ENCODE peak calls at places on chromosomes 2 and 18, in ten cellular contexts. U is H1, A is ovary, V is esophagus muscularis mucosa, E is A549, P is stomach, O is SK-N-SH, S is sigmoid colon, D is upper lobe of left lung, Y is K562. T is an unnamed sample.
A peak's percentile ranks its signal among the peaks of the same experiment; 100 is the strongest.

GRCh38 chr2:21415234-21415633 is 291.5 kb downstream of the TDRD15 start:
- DNase-seq in E (peak; percentile 15), A (no peak), Y (peak; percentile 7), S (no peak), V (no peak), P (no peak), U (no peak), D (no peak), O (peak; percentile 36), T (no peak)

GRCh38 chr2:85251070-85251616 is 76.6 kb downstream of the TGOLN2 start:
- DNase-seq in E (no peak), O (no peak), P (no peak), D (no peak), A (no peak), U (no peak), S (no peak), V (no peak), Y (no peak), T (no peak)

GRCh38 chr18:33010149-33010548 is 237.3 kb upstream of the KLHL14 start:
- DNase-seq in E (no peak), S (no peak), U (no peak), Y (no peak), O (no peak), D (no peak), P (no peak), V (no peak), A (no peak), T (no peak)

GRCh38 chr2:37441055-37441454 is 96.6 kb downstream of the QPCT start:
- DNase-seq in A (no peak), E (no peak), U (no peak), O (no peak), Y (no peak), S (no peak), D (no peak), P (no peak), V (no peak), T (no peak)

GRCh38 chr2:161245671-161246070 is 62.6 kb upstream of the PSMD14 start:
- DNase-seq in O (no peak), U (no peak), E (no peak), P (no peak), Y (no peak), D (no peak), A (no peak), S (no peak), V (no peak), T (no peak)

GRCh38 chr2:222713007-222713406 is 41.5 kb downstream of the MOGAT1 start:
- DNase-seq in E (no peak), O (no peak), A (no peak), U (no peak), P (no peak), S (no peak), V (no peak), Y (no peak), D (no peak), T (no peak)

GRCh38 chr2:64401501-64401880 is 52.5 kb upstream of the LGALSL start:
- DNase-seq in E (no peak), U (no peak), D (peak; percentile 69), V (no peak), P (no peak), Y (no peak), A (no peak), S (no peak), O (no peak), T (no peak)

GRCh38 chr2:145601306-145601925 is 1081.5 kb upstream of the ZEB2 start:
- DNase-seq in A (no peak), V (no peak), U (no peak), E (no peak), S (no peak), D (no peak), O (no peak), P (no peak), Y (no peak), T (no peak)

GRCh38 chr18:77131652-77132368 is 773 bp downstream of the MBP start:
- DNase-seq in V (no peak), E (peak; percentile 54), P (peak; percentile 65), S (peak; percentile 85), O (peak; percentile 73), U (no peak), D (peak; percentile 80), Y (no peak), A (peak; percentile 68), T (peak; percentile 46)

GRCh38 chr2:11123001-11123809 is 32.1 kb upstream of the SLC66A3 start:
- DNase-seq in O (no peak), A (no peak), U (no peak), E (no peak), Y (no peak), P (no peak), S (no peak), D (no peak), V (no peak), T (no peak)

GRCh38 chr2:96546321-96546720 is 9.8 kb downstream of the ARID5A start:
- DNase-seq in V (no peak), O (no peak), P (no peak), E (no peak), Y (no peak), A (no peak), S (no peak), U (no peak), D (no peak), T (no peak)

GRCh38 chr2:240968731-240969624 is 29.4 kb upstream of the SNED1 start:
- DNase-seq in P (no peak), O (peak; percentile 58), V (no peak), S (no peak), A (no peak), U (no peak), D (no peak), E (no peak), Y (peak; percentile 18), T (no peak)

GRCh38 chr2:53202063-53202462 is 565.5 kb upstream of the CHAC2 start:
- DNase-seq in P (no peak), U (no peak), O (no peak), Y (no peak), A (no peak), V (no peak), S (no peak), D (peak; percentile 52), E (peak; percentile 63), T (no peak)

DNA sequence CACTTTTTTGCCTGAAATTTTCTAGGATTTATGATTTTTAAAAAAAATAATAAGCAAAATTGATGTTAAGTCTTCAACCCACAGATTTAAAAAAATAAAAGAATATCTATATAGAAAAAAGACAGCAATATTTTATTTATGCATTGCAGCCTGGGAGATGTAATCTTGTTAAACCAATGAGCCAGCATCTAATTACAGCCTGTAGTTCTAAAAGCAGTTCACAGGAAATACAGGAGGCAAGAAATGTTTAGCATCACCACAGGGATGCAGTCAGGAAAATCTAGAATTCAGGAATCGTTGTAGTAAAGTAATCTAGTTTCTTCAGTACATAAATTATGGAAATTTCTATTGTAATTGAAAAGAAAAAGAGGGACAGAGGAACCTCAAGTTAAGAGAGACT is 17.2 kb downstream of the UGGT1 start:
- DNase-seq in U (no peak), E (no peak), P (no peak), Y (no peak), V (no peak), D (no peak), S (no peak), A (no peak), O (peak; percentile 42), T (no peak)
- TF ChIP-seq EP300 in U (no peak), E (no peak), P (no peak), Y (no peak), V (no peak), D (no peak), S (no peak), A (no peak), O (no peak), T (no peak)

GRCh38 chr2:135882415-135882814 is 6.2 kb upstream of the MCM6 start:
- DNase-seq in P (no peak), D (no peak), V (no peak), E (no peak), O (no peak), A (no peak), S (no peak), Y (no peak), U (no peak), T (no peak)
- TF ChIP-seq EP300 in P (no peak), D (no peak), V (no peak), E (no peak), O (no peak), A (no peak), S (no peak), Y (no peak), U (no peak), T (no peak)

DNA sequence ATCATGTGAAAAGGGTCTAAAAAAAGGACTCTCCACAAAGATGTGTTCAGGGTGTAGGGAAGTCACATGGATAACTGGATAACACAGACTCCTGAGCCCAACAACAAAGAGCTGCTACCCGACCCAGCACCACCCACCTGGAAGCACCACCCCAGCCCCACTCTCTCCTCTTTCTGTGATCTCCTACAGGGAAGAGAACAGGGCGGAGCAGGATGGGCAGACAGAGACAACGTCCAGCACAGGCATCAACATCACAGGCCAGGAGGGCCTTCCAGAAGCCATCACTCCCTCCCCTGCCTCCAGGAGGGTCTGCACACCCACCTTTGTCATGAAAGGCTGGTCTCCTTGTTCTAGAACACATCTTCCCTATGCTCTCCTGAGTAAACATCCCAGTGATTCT is 1.3 kb upstream of the CIB4 start:
- DNase-seq in V (no peak), Y (no peak), E (no peak), A (no peak), P (no peak), D (no peak), S (no peak), O (no peak), U (peak; percentile 37), T (no peak)
- TF ChIP-seq EP300 in V (no peak), Y (no peak), E (no peak), A (no peak), P (no peak), D (no peak), S (no peak), O (no peak), U (no peak), T (no peak)

GRCh38 chr2:101149241-101150192 is 1.7 kb downstream of the TBC1D8 start:
- DNase-seq in P (peak; percentile 40), S (no peak), U (no peak), D (peak; percentile 26), V (no peak), O (no peak), A (no peak), Y (no peak), E (peak; percentile 79), T (no peak)
- TF ChIP-seq EP300 in P (no peak), S (no peak), U (no peak), D (peak; percentile 2), V (no peak), O (no peak), A (no peak), Y (no peak), E (no peak), T (no peak)

T was measured in tibial nerve.